ENCODE peak calls at places on chromosomes 3 and 15, in ten cellular contexts. B is tibial artery, C is right atrium auricular region, Y is left ventricle myocardium inferior, H is transverse colon, M is upper lobe of right lung, X is IMR-90, N is endodermal cell, F is HFF-Myc, A is stomach. T is an unnamed sample.

GRCh38 chr3:126419886-126420786 is 25.4 kb downstream of the CFAP100 start:
- DNase-seq in A (peak; percentile 17), F (no peak), C (no peak), H (no peak), N (peak; percentile 74), B (no peak), Y (no peak), M (peak; percentile 61), X (no peak), T (no peak)

GRCh38 chr15:77632760-77633133 is at the start of gene LINGO1:
- DNase-seq in X (no peak), Y (no peak), F (no peak), M (no peak), C (no peak), A (no peak), B (no peak), N (peak; percentile 81), H (no peak), T (no peak)

GRCh38 chr15:44015555-44015954 is 179.5 kb downstream of the FRMD5 start:
- DNase-seq in C (no peak), X (no peak), A (no peak), M (no peak), N (no peak), Y (no peak), F (no peak), H (no peak), B (no peak), T (peak; percentile 40)

GRCh38 chr15:91022075-91022831 is at the start of gene VPS33B:
- DNase-seq in Y (peak; percentile 82), H (peak; percentile 90), A (peak; percentile 85), M (peak; percentile 88), F (peak; percentile 52), X (peak; percentile 80), B (peak; percentile 84), C (peak; percentile 85), N (peak; percentile 96), T (peak; percentile 91)

GRCh38 chr15:60362318-60363023 is 35.3 kb downstream of the ANXA2 start:
- DNase-seq in H (no peak), B (no peak), X (peak; percentile 78), N (peak; percentile 36), F (peak; percentile 72), Y (no peak), A (no peak), C (no peak), M (no peak), T (no peak)

GRCh38 chr15:64460206-64460736 is at the start of gene ZNF609:
- DNase-seq in F (peak; percentile 88), A (peak; percentile 94), B (peak; percentile 93), X (peak; percentile 94), M (peak; percentile 96), N (peak; percentile 100), C (peak; percentile 94), H (peak; percentile 97), Y (peak; percentile 96), T (peak; percentile 94)

GRCh38 chr3:124063168-124063909 is 71.4 kb upstream of the ROPN1 start:
- DNase-seq in B (no peak), N (no peak), Y (no peak), C (no peak), M (no peak), X (peak; percentile 60), F (no peak), H (no peak), A (no peak), T (peak; percentile 13)

GRCh38 chr3:67461667-67462142 is 192.7 kb downstream of the SUCLG2 start:
- DNase-seq in M (no peak), X (peak; percentile 63), F (peak; percentile 42), N (no peak), H (no peak), B (no peak), A (no peak), C (no peak), Y (no peak), T (no peak)

GRCh38 chr3:127900536-127900935 is 14.5 kb upstream of the KBTBD12 start:
- DNase-seq in A (no peak), C (no peak), N (no peak), Y (no peak), F (no peak), X (no peak), H (no peak), B (no peak), M (no peak), T (no peak)

GRCh38 chr15:101489236-101489632 is 273 bp downstream of the PCSK6 start:
- DNase-seq in A (peak; percentile 60), X (no peak), M (peak; percentile 81), B (no peak), N (peak; percentile 82), Y (peak; percentile 60), C (peak; percentile 57), F (no peak), H (peak; percentile 60), T (peak; percentile 44)

GRCh38 chr15:92924216-92924615 is 24.1 kb downstream of the CHD2 start:
- DNase-seq in A (no peak), M (no peak), Y (no peak), X (no peak), B (no peak), N (no peak), C (no peak), F (no peak), H (no peak), T (no peak)

GRCh38 chr15:92917606-92918407 is 17.7 kb downstream of the CHD2 start:
- DNase-seq in B (peak; percentile 98), M (peak; percentile 90), A (peak; percentile 99), F (peak; percentile 79), C (peak; percentile 99), N (peak; percentile 96), X (peak; percentile 93), Y (peak; percentile 93), H (peak; percentile 98), T (peak; percentile 98)

GRCh38 chr15:92922405-92923002 is 22.4 kb downstream of the CHD2 start:
- DNase-seq in F (no peak), M (no peak), X (no peak), A (no peak), B (no peak), C (no peak), H (no peak), N (no peak), Y (no peak), T (no peak)

GRCh38 chr15:92920595-92921169 is 20.6 kb downstream of the CHD2 start:
- DNase-seq in A (no peak), N (no peak), B (no peak), H (no peak), Y (no peak), M (no peak), F (no peak), X (no peak), C (no peak), T (peak; percentile 35)

DNA sequence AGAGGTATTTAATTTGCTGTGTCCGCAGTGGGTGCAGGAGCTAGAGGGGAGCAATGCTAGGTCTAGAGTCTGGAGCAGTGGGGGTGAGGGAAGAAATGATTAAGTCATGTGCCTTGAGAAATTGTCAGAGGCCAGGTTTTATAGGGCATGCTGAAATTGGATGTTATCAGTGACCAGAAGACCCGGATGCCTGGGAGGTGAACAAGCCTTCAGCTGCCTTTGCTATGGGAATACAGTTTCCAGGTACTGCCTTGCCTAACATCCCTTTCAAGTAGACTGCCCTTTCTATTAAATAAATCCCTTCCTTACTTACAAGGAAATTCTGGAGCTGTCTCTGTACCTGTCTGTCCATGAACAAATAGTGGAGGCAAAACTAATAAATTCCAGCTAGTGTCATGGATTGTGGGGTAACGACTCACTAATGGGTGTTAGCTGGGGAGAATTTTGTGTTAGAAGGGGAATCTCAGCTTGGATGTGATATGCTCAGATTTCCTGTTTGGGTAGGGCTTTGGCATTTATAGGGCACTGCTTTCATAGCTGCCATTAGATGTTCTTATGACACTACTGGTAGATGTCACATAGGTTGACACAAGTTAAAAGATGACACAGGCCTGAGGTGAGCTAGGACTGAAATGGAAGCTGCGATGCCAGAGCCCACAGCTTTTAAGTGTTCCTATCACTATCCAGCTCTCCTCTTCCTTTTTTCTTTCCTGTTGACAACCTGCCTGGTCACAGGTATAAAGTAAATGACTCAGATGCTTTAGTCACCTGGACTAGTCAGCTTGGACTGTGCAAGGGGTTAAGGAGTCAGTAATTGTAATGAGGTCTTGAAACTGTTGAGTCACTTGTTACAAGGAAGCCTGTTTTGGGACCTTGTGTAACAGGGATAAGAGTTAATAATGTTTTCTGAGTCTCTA is 21.3 kb downstream of the CHD2 start:
- DNase-seq in Y (no peak), B (no peak), X (peak; percentile 73), N (no peak), F (no peak), C (no peak), H (no peak), A (no peak), M (no peak), T (peak; percentile 94)
- H3K4me3 ChIP-seq in Y (no peak overlapping the region), B (no peak overlapping the region), X (no peak overlapping the region), N (no peak overlapping the region), F (no peak overlapping the region), C (no peak overlapping the region), H (no peak overlapping the region), A (no peak overlapping the region), M (no peak overlapping the region), T (no peak overlapping the region)

GRCh38 chr15:39504812-39505211 is 76.1 kb upstream of the THBS1 start:
- DNase-seq in F (peak; percentile 41), Y (no peak), B (no peak), N (no peak), C (no peak), M (no peak), X (peak; percentile 91), A (no peak), H (no peak), T (no peak)
- H3K4me3 ChIP-seq in F (no peak overlapping the region), Y (no peak overlapping the region), B (no peak overlapping the region), N (no peak overlapping the region), C (no peak overlapping the region), M (no peak overlapping the region), X (no peak overlapping the region), A (no peak overlapping the region), H (no peak overlapping the region), T (no peak overlapping the region)

GRCh38 chr3:45617430-45618080 is 23.0 kb downstream of the LIMD1 start:
- DNase-seq in M (peak; percentile 65), C (no peak), H (no peak), X (no peak), F (no peak), B (no peak), A (peak; percentile 63), N (no peak), Y (no peak), T (peak; percentile 70)
- H3K4me3 ChIP-seq in M (no peak overlapping the region), C (no peak overlapping the region), H (no peak overlapping the region), X (no peak overlapping the region), F (no peak overlapping the region), B (no peak overlapping the region), A (no peak overlapping the region), N (no peak overlapping the region), Y (no peak overlapping the region), T (no peak overlapping the region)

GRCh38 chr3:149547954-149548728 is 73.6 kb downstream of the TM4SF4 start:
- DNase-seq in A (peak; percentile 58), M (no peak), H (peak; percentile 51), Y (no peak), C (no peak), X (peak; percentile 90), B (peak; percentile 51), F (no peak), N (no peak), T (no peak)
- H3K4me3 ChIP-seq in A (no peak overlapping the region), M (no peak overlapping the region), H (no peak overlapping the region), Y (no peak overlapping the region), C (no peak overlapping the region), X (no peak overlapping the region), B (no peak overlapping the region), F (no peak overlapping the region), N (no peak overlapping the region), T (no peak overlapping the region)

GRCh38 chr15:72092011-72092410 is 25.9 kb downstream of the MYO9A start:
- DNase-seq in Y (no peak), B (no peak), C (no peak), N (no peak), H (no peak), X (no peak), M (no peak), A (no peak), F (no peak), T (no peak)
- H3K4me3 ChIP-seq in Y (no peak overlapping the region), B (no peak overlapping the region), C (no peak overlapping the region), N (no peak overlapping the region), H (no peak overlapping the region), X (no peak overlapping the region), M (no peak overlapping the region), A (no peak overlapping the region), F (no peak overlapping the region), T (no peak overlapping the region)